ENCODE peak calls at places on chromosome 6, in five cellular contexts. X is WTC11; G is CD8-positive, alpha-beta T cell; H is GM12865; O is cardiac fibroblast. T is an unnamed sample.

GRCh38 chr6:36973647-36974046 is 12.3 kb downstream of the MTCH1 start:
- DNase-seq in O (no peak), X (no peak), H (no peak), G (no peak), T (no peak)

GRCh38 chr6:138485586-138486248 is 13.6 kb downstream of the NHSL1 start:
- DNase-seq in G (no peak), X (peak; percentile 22), H (no peak), O (no peak), T (no peak)

GRCh38 chr6:159853735-159854134 is 37.1 kb upstream of the MAS1 start:
- DNase-seq in X (no peak), G (no peak), H (no peak), O (no peak), T (no peak)

GRCh38 chr6:43610431-43610830 is 18.6 kb downstream of the GTPBP2 start:
- DNase-seq in H (no peak), G (no peak), O (no peak), X (no peak), T (no peak)

GRCh38 chr6:16547586-16547985 is 213.7 kb downstream of the ATXN1 start:
- DNase-seq in G (no peak), X (no peak), O (no peak), H (no peak), T (no peak)

GRCh38 chr6:111980168-111980567 is 73.7 kb upstream of the CCN6 start:
- DNase-seq in H (no peak), O (peak; percentile 57), G (no peak), X (no peak), T (no peak)

GRCh38 chr6:79543886-79544285 is 6.7 kb upstream of the LCA5 start:
- DNase-seq in H (peak; percentile 38), X (no peak), O (no peak), G (no peak), T (no peak)

GRCh38 chr6:85191656-85192055 is 258.2 kb upstream of the NT5E start:
- DNase-seq in O (peak; percentile 73), H (no peak), X (no peak), G (no peak), T (no peak)

GRCh38 chr6:110178626-110179405 is 654 bp downstream of the WASF1 start:
- DNase-seq in G (peak; percentile 66), O (peak; percentile 74), X (peak; percentile 28), H (peak; percentile 53), T (peak; percentile 79)

GRCh38 chr6:30042476-30042875 is 18.6 kb upstream of the POLR1H start:
- DNase-seq in O (no peak), X (no peak), H (peak; percentile 30), G (no peak), T (no peak)

GRCh38 chr6:161273356-161273751 is 507 bp downstream of the AGPAT4 start:
- DNase-seq in G (peak; percentile 55), O (peak; percentile 75), X (no peak), H (peak; percentile 51), T (no peak)

GRCh38 chr6:37029249-37029959 is 23.9 kb downstream of the FGD2 start:
- DNase-seq in X (peak; percentile 73), G (peak; percentile 47), H (peak; percentile 68), O (peak; percentile 93), T (peak; percentile 78)

GRCh38 chr6:125781307-125781868 is 9.4 kb upstream of the NCOA7 start:
- DNase-seq in H (peak; percentile 80), X (no peak), O (no peak), G (peak; percentile 58), T (no peak)

GRCh38 chr6:170205534-170206316 is 85.2 kb downstream of the DLL1 start:
- DNase-seq in O (no peak), X (no peak), H (no peak), G (no peak), T (no peak)

GRCh38 chr6:34182751-34183531 is 37.1 kb upstream of the GRM4 start:
- DNase-seq in O (no peak), G (peak; percentile 72), H (peak; percentile 84), X (no peak), T (no peak)

GRCh38 chr6:20955751-20956150 is 421.5 kb downstream of the CDKAL1 start:
- DNase-seq in O (no peak), G (no peak), X (no peak), H (no peak), T (no peak)

GRCh38 chr6:108598316-108598863 is 37.7 kb downstream of the FOXO3 start:
- DNase-seq in O (peak; percentile 51), G (no peak), X (no peak), H (peak; percentile 93), T (no peak)

GRCh38 chr6:6689413-6690143 is 101.1 kb downstream of the LY86 start:
- DNase-seq in O (peak; percentile 19), G (no peak), X (no peak), H (no peak), T (peak; percentile 56)

GRCh38 chr6:149331871-149332270 is 14.4 kb downstream of the TAB2 start:
- DNase-seq in X (no peak), O (no peak), H (no peak), G (no peak), T (no peak)

GRCh38 chr6:6811151-6812002 is 222.9 kb downstream of the LY86 start:
- DNase-seq in G (peak; percentile 45), X (peak; percentile 21), O (peak; percentile 73), H (peak; percentile 33), T (peak; percentile 98)

GRCh38 chr6:21756487-21756886 is 162.9 kb downstream of the SOX4 start:
- DNase-seq in H (no peak), O (no peak), G (no peak), X (no peak), T (no peak)

GRCh38 chr6:160427312-160428068 is 79.3 kb downstream of the SLC22A3 start:
- DNase-seq in H (no peak), O (peak; percentile 63), X (no peak), G (no peak), T (no peak)

GRCh38 chr6:155693573-155694428 is 238.2 kb upstream of the NOX3 start:
- DNase-seq in H (no peak), G (no peak), O (no peak), X (no peak), T (no peak)

GRCh38 chr6:135488023-135488422 is 9.5 kb downstream of the AHI1 start:
- DNase-seq in G (no peak), O (peak; percentile 62), H (no peak), X (no peak), T (peak; percentile 51)

GRCh38 chr6:163356743-163357142 is 57.8 kb upstream of the QKI start:
- DNase-seq in G (no peak), H (no peak), X (no peak), O (no peak), T (no peak)

GRCh38 chr6:17004269-17004668 is 97.6 kb upstream of the STMND1 start:
- DNase-seq in G (no peak), H (no peak), X (no peak), O (no peak), T (no peak)

GRCh38 chr6:109702797-109703196 is 11.7 kb downstream of the FIG4 start:
- DNase-seq in G (no peak), O (no peak), H (no peak), X (no peak), T (no peak)

GRCh38 chr6:48111143-48111506 is at the start of gene PTCHD4:
- DNase-seq in O (peak; percentile 50), H (peak; percentile 8), X (peak; percentile 21), G (no peak), T (peak; percentile 98)

GRCh38 chr6:37538107-37538506 is 38.4 kb upstream of the CCDC167 start:
- DNase-seq in G (no peak), O (no peak), X (peak; percentile 63), H (peak; percentile 73), T (peak; percentile 63)

GRCh38 chr6:41892921-41893564 is 2.1 kb downstream of the USP49 start:
- DNase-seq in X (no peak), H (no peak), G (no peak), O (no peak), T (no peak)

GRCh38 chr6:129029778-129030177 is 146.8 kb downstream of the LAMA2 start:
- DNase-seq in X (no peak), O (no peak), G (no peak), H (no peak), T (no peak)

GRCh38 chr6:14040042-14040441 is 77.5 kb upstream of the CD83 start:
- DNase-seq in O (no peak), X (no peak), G (no peak), H (no peak), T (no peak)
- TF ChIP-seq CTCF in O (no peak), X (no peak), G (no peak), H (no peak), T (no peak)

DNA sequence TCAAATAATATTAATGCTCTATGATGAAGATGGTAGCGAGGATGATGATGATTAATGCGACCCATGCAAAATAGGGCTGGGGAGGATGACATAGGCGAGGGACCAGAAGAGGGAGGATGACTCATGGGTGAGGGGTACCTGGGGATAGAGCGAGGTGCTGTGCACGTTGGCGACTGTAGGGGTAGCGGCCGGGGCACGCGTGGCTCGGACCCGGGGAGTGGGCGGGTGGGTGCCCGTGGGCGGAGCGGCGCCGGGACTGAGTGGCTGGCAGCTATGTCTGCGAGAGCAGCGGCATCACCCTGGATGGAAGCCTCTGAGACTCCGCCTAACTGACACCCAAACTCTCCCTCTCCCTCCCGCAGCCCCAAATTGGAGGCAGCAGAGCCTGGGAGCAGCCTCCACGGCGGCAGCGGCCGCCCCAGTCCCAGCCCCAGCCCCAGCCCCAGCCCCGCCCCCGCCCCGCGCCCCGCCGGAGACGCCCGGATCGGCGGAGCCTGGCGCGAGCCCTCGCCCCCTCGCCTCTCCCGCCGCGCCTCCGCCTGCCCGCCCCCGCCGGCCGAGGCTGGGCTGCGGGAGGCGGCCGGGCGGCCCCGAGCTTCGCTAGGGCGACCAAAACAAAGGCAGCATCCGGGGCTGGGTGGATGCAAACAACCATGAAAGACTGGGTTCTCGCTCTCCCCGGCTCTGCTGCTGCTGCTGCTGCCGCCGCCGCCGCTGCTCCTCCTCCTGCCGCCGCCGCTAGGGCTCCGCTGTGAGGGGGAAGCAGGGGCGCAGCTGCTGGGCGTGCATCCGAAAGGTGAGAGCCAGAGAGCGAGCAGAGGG is at the start of gene RIMS1:
- DNase-seq in G (no peak), O (peak; percentile 18), X (peak; percentile 68), H (peak; percentile 68), T (no peak)
- TF ChIP-seq CTCF in G (no peak), O (peak; percentile 41), X (no peak), H (peak; percentile 19), T (no peak)

GRCh38 chr6:53837875-53838806 is 43.3 kb downstream of the LRRC1 start:
- DNase-seq in X (no peak), O (peak; percentile 34), H (no peak), G (no peak), T (no peak)
- TF ChIP-seq CTCF in X (no peak), O (no peak), H (no peak), G (no peak), T (no peak)

DNA sequence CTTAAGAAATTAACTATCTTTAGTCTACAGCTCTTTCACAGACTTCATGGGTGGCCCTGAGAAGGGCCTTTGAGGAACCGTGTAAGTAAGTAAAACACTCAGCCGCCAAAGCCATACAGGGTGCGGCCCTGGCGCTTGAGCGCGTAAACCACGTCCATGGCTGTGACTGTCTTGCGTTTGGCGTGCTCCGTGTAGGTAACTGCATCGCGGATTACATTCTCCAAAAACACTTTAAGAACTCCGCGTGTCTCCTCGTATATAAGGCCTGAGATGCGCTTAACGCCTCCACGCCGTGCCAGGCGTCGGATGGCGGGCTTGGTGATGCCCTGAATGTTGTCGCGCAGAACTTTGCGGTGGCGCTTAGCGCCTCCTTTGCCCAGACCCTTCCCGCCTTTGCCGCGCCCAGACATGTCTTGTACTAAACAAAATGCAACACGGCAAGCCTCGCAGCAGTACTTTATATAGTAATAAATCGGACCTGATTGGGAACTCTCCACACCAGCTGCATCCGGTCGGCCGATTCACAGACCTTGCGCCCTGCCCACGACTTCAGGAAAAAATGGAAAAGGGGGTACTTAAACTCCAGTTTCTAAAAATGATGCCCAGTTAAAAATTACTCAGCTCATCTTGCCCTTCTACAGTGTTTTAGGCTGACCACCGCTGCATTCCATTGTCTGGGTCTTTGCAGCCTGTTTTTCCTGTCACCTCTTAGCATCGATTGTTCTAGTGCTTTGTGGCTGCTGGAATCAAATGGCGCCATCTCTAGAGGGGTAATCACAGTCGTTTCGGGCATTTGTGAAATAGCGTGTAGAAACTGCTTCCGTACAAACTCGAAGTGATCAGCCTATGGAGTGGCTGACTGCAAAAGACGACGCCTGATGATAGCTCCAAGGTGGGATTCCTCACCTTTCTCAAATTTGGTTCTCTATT is 38.8 kb downstream of the OR2B2 start:
- DNase-seq in G (peak; percentile 60), H (peak; percentile 97), O (peak; percentile 86), X (peak; percentile 73), T (peak; percentile 73)
- TF ChIP-seq CTCF in G (no peak), H (no peak), O (no peak), X (no peak), T (no peak)

T was measured in MCF 10A.